ENCODE peak calls at places on chromosomes 3 and 15, in four cellular contexts. F, A, K and X are unnamed samples.

GRCh38 chr15:37002041-37002689 is 98.2 kb downstream of the MEIS2 start:
- DNase-seq in F (peak; percentile 21), A (no peak), K (no peak), X (no peak)

GRCh38 chr15:64461577-64462162 is 1.3 kb downstream of the ZNF609 start:
- DNase-seq in F (peak; percentile 49), A (peak; percentile 49), K (no peak), X (peak; percentile 6)

GRCh38 chr15:44207643-44208042 is 12.6 kb upstream of the FRMD5 start:
- DNase-seq in F (no peak), A (no peak), K (no peak), X (no peak)

GRCh38 chr3:24359645-24360462 is 134.8 kb downstream of the THRB start:
- DNase-seq in F (no peak), A (no peak), K (no peak), X (no peak)

GRCh38 chr3:118955914-118956556 is 78.6 kb downstream of the IGSF11 start:
- DNase-seq in F (no peak), A (no peak), K (no peak), X (no peak)

GRCh38 chr3:101303836-101304235 is 16.5 kb downstream of the IMPG2 start:
- DNase-seq in F (no peak), A (no peak), K (no peak), X (no peak)

GRCh38 chr15:49875392-49875791 is 243.6 kb downstream of the ATP8B4 start:
- DNase-seq in F (no peak), A (no peak), K (no peak), X (no peak)

GRCh38 chr3:13150624-13151023 is 77.4 kb upstream of the IQSEC1 start:
- DNase-seq in F (no peak), A (no peak), K (no peak), X (no peak)

GRCh38 chr3:46359748-46360509 is 6.0 kb downstream of the CCR2 start:
- DNase-seq in F (no peak), A (no peak), K (peak; percentile 68), X (no peak)

GRCh38 chr3:98519351-98519750 is 3.4 kb downstream of the CLDND1 start:
- DNase-seq in F (no peak), A (no peak), K (no peak), X (no peak)

GRCh38 chr15:43095243-43095642 is 10.6 kb downstream of the UBR1 start:
- DNase-seq in F (no peak), A (no peak), K (no peak), X (no peak)

GRCh38 chr3:106380232-106380631 is 511.4 kb upstream of the CBLB start:
- DNase-seq in F (no peak), A (no peak), K (no peak), X (no peak)

GRCh38 chr15:66154581-66154980 is 99.0 kb downstream of the MEGF11 start:
- DNase-seq in F (no peak), A (no peak), K (no peak), X (no peak)

GRCh38 chr15:72231847-72232461 is 964 bp upstream of the PKM start:
- DNase-seq in F (peak; percentile 82), A (peak; percentile 44), K (no peak), X (peak; percentile 63)

GRCh38 chr15:64443747-64444621 is 16.4 kb upstream of the ZNF609 start:
- DNase-seq in F (peak; percentile 52), A (no peak), K (no peak), X (peak; percentile 10)

GRCh38 chr3:128878556-128879124 is 780 bp upstream of the ACAD9 start:
- DNase-seq in F (no peak), A (peak; percentile 44), K (peak; percentile 8), X (peak; percentile 15)

GRCh38 chr3:32973982-32974381 is 22.5 kb downstream of the CCR4 start:
- DNase-seq in F (no peak), A (no peak), K (no peak), X (no peak)

GRCh38 chr15:78969687-78970349 is 25.0 kb upstream of the CTSH start:
- DNase-seq in F (no peak), A (no peak), K (no peak), X (no peak)

GRCh38 chr15:56683925-56684324 is 49.4 kb downstream of the ZNF280D start:
- DNase-seq in F (no peak), A (no peak), K (no peak), X (no peak)

GRCh38 chr3:123021986-123022510 is 5.5 kb downstream of the SEMA5B start:
- DNase-seq in F (no peak), A (no peak), K (no peak), X (no peak)

GRCh38 chr3:31692714-31693113 is 160.0 kb downstream of the STT3B start:
- DNase-seq in F (no peak), A (no peak), K (no peak), X (no peak)

GRCh38 chr3:170056710-170057454 is 19.1 kb downstream of the GPR160 start:
- DNase-seq in F (no peak), A (no peak), K (peak; percentile 84), X (no peak)

GRCh38 chr15:91055548-91056331 is 33.3 kb upstream of the VPS33B start:
- DNase-seq in F (no peak), A (peak; percentile 84), K (peak; percentile 11), X (peak; percentile 38)

GRCh38 chr15:88450125-88450798 is 16.9 kb downstream of the MRPL46 start:
- DNase-seq in F (peak; percentile 81), A (peak; percentile 71), K (no peak), X (peak; percentile 53)

GRCh38 chr15:47993051-47993450 is 127.7 kb upstream of the SLC24A5 start:
- DNase-seq in F (no peak), A (peak; percentile 45), K (no peak), X (no peak)

GRCh38 chr15:29289179-29289578 is 19.6 kb upstream of the NSMCE3 start:
- DNase-seq in F (no peak), A (no peak), K (no peak), X (no peak)

GRCh38 chr15:81410318-81410753 is 36.3 kb upstream of the TMC3 start:
- DNase-seq in F (no peak), A (peak; percentile 57), K (no peak), X (peak; percentile 20)
- TF ChIP-seq NFIC in F (no peak), A (no peak), K (no peak), X (no peak)

GRCh38 chr3:18426597-18426996 is 1.5 kb upstream of the SATB1 start:
- DNase-seq in F (no peak), A (no peak), K (no peak), X (no peak)

GRCh38 chr3:18432752-18433151 is 7.6 kb upstream of the SATB1 start:
- DNase-seq in F (no peak), A (no peak), K (no peak), X (no peak)

GRCh38 chr3:18428036-18428435 is 2.9 kb upstream of the SATB1 start:
- DNase-seq in F (no peak), A (no peak), K (no peak), X (no peak)

GRCh38 chr3:18425641-18426403 is 683 bp upstream of the SATB1 start:
- DNase-seq in F (no peak), A (peak; percentile 84), K (no peak), X (no peak)

GRCh38 chr3:18429021-18429745 is 4.0 kb upstream of the SATB1 start:
- DNase-seq in F (no peak), A (no peak), K (no peak), X (no peak)
- TF ChIP-seq NFIC in F (no peak), A (no peak), K (no peak), X (no peak)

GRCh38 chr3:194536883-194537637 is 50.3 kb upstream of the ATP13A3 start:
- DNase-seq in F (no peak), A (peak; percentile 36), K (no peak), X (peak; percentile 70)

GRCh38 chr3:194527726-194528125 is 40.9 kb upstream of the ATP13A3 start:
- DNase-seq in F (no peak), A (no peak), K (no peak), X (no peak)

GRCh38 chr3:194534243-194534642 is 47.4 kb upstream of the ATP13A3 start:
- DNase-seq in F (no peak), A (no peak), K (no peak), X (no peak)

GRCh38 chr3:194537732-194538247 is 51.0 kb upstream of the ATP13A3 start:
- DNase-seq in F (no peak), A (no peak), K (no peak), X (peak; percentile 67)

DNA sequence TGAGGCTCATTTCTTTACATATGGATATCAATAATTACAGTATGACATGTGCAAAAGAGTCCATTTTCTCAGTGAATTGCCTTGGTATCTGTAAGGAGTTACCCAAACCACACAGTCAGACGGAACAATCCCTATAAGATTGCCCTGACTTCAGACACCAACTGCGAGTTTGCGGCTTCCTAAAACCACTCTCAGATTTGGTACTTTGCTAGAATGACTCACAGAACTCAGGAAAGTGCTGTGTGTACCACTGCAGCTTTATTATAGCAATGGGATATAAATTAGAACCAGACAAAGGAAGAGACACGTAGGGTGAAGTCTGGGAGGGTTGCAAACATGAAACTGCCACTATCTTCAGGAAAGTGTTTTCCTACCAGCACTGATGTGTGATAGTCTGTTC is 45.8 kb upstream of the ATP13A3 start:
- DNase-seq in F (no peak), A (no peak), K (no peak), X (no peak)
- TF ChIP-seq NFIC in F (no peak), A (no peak), K (no peak), X (no peak)

GRCh38 chr3:167564612-167565011 is 89.1 kb downstream of the WDR49 start:
- DNase-seq in F (no peak), A (no peak), K (no peak), X (no peak)
- TF ChIP-seq NFIC in F (no peak), A (no peak), K (no peak), X (no peak)

DNA sequence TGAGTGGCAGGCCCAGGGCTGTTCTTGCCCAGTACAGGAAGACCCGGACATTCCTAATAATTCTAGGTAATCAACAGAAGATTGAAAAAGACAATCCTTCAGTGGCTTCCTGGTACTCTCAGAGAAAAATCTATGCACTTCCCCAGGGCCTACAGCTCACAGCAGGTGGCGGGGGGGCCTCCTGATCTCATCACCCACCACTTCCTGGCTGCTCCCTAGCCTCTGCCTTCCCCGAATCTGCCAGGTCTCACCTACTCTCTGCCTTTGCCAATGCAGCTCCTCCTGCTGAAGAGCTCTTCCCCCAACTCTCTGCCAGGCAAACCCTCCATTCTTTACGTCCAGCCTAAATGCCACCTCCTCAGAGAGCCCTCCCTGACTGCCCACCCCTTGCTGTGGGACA is 37.5 kb downstream of the EHD4 start:
- DNase-seq in F (no peak), A (no peak), K (no peak), X (no peak)
- TF ChIP-seq NFIC in F (no peak), A (no peak), K (no peak), X (no peak)

GRCh38 chr15:89820651-89821611 is 6.3 kb upstream of the ANPEP start:
- DNase-seq in F (no peak), A (no peak), K (no peak), X (no peak)
- TF ChIP-seq NFIC in F (no peak), A (no peak), K (no peak), X (no peak)